ENCODE peak calls at places on chromosomes 7 and 10, in four cellular contexts. N is CD14-positive monocyte, V is OCI-LY7, F is Calu3. Q is an unnamed sample.

GRCh38 chr7:7536396-7537019 is 835 bp upstream of the COL28A1 start:
- DNase-seq in F (no peak), N (no peak), V (no peak), Q (no peak)

GRCh38 chr10:35855155-35855947 is 213.3 kb upstream of the FZD8 start:
- DNase-seq in V (no peak), F (no peak), N (no peak), Q (no peak)

GRCh38 chr7:135317676-135318326 is 84.2 kb downstream of the STRA8 start:
- DNase-seq in F (no peak), V (no peak), N (no peak), Q (no peak)

GRCh38 chr7:1529383-1530116 is 952 bp upstream of the MAFK start:
- DNase-seq in F (no peak), V (peak), N (no peak), Q (no peak)

GRCh38 chr10:110430369-110431273 is 67.1 kb upstream of the DUSP5 start:
- DNase-seq in N (peak), F (no peak), V (no peak), Q (no peak)

GRCh38 chr7:13016633-13017324 is 329.3 kb downstream of the ARL4A start:
- DNase-seq in V (no peak), N (no peak), F (no peak), Q (no peak)

GRCh38 chr10:74439213-74439612 is 288.2 kb downstream of the ADK start:
- DNase-seq in F (no peak), N (no peak), V (no peak), Q (no peak)

GRCh38 chr10:6418167-6418566 is 161.9 kb downstream of the PRKCQ start:
- DNase-seq in V (no peak), F (no peak), N (no peak), Q (no peak)

GRCh38 chr7:4552985-4553384 is 129.1 kb upstream of the FOXK1 start:
- DNase-seq in N (no peak), V (no peak), F (no peak), Q (no peak)

GRCh38 chr10:124366825-124367224 is 51.9 kb downstream of the OAT start:
- DNase-seq in N (no peak), F (no peak), V (no peak), Q (no peak)

GRCh38 chr7:106393564-106393963 is 108.8 kb upstream of the NAMPT start:
- DNase-seq in N (no peak), V (no peak), F (no peak), Q (no peak)

GRCh38 chr7:44434201-44434600 is 56.3 kb downstream of the NUDCD3 start:
- DNase-seq in V (no peak), N (no peak), F (no peak), Q (no peak)

GRCh38 chr7:44430054-44430453 is 60.4 kb downstream of the NUDCD3 start:
- DNase-seq in N (no peak), V (no peak), F (no peak), Q (no peak)

GRCh38 chr7:44433255-44434022 is 57.0 kb downstream of the NUDCD3 start:
- DNase-seq in F (no peak), N (no peak), V (no peak), Q (no peak)

GRCh38 chr7:44432381-44432977 is 58.0 kb downstream of the NUDCD3 start:
- DNase-seq in V (peak), F (no peak), N (no peak), Q (no peak)

GRCh38 chr7:44431091-44431608 is 59.3 kb downstream of the NUDCD3 start:
- DNase-seq in N (no peak), F (no peak), V (peak), Q (no peak)
- TF ChIP-seq CTCF in N (no peak), F (no peak), V (peak), Q (no peak)

GRCh38 chr7:76318488-76319353 is 16.2 kb downstream of the HSPB1 start:
- DNase-seq in N (peak), V (peak), F (peak), Q (peak)
- TF ChIP-seq CTCF in N (no peak), V (peak), F (no peak), Q (peak)

DNA sequence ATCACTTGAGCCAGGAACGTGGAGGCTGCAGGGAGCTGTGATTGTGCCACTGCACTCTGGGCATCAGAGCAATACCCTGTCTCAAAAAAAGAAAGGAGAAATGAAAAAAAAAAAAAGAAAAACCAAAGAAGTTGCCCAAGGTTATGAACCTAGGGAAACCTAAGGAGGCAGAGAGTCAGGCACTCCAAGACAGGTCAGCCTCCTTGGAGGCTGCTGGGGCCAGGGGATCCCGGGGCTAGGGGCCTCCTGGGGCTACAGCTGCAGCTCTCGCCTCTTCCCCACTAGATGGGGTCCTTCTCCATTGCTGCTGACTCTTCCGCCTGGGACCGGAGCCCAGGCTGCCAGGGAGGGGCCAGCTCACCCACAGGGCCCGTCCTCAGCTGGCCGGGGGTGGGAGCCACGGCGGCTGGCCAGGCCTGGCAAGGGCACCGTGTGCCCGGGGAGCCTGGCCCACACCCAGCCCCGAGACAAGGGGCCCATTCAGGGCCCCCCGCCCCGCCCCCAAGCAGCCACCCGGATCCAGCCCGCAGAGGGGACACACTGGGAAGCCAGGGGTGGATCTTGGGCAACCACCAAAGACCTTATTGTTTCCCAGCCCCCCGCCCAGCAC is 1.7 kb upstream of the SPACDR start:
- DNase-seq in N (no peak), F (peak), V (peak), Q (no peak)
- TF ChIP-seq CTCF in N (peak), F (peak), V (peak), Q (no peak)

DNA sequence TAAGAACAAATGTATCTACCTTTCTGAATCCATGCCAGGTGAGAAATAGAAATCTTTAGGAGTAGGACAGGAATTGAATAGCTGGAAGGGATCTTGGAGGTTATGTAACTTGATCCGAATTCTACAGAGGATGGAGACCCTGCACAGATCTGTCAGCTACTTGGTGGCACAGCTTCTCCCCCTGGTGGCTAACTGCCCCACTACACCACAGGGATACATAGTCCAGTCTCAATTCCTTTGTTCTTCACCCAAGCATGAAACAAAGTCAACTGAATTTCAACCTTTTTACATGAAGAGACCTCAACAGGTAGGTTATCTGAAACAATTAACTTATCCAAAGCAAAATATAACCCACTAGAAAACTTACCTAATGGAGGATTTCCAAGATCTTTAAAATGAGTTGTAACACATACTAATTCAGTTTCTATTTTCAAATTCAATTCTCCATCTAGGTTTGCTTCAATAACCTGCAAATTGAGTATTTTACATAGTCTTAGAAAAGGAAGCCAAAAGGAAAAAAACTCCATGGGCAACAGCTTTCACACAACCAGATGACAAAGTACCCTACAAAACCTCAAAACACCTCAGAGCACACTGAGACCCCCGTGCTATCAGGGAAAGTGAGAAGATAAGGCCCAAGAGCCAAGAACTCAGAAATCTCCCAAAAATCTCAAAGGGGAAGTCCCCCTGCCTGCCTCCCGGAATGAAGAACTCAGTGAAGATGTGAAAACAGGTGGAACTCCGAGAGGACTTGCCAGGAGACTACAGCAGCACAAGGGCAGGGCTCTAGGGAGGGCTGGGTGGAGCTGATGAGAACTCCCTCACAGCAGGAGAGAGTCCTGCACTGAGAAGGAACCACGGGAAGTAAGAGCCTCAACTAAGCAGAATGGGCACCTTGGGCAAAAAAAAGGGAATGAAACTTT is 10.3 kb downstream of the HUS1 start:
- DNase-seq in V (peak), N (no peak), F (peak), Q (no peak)
- TF ChIP-seq CTCF in V (peak), N (peak), F (peak), Q (peak)

GRCh38 chr7:130037703-130038102 is 13.5 kb downstream of the ZC3HC1 start:
- DNase-seq in N (no peak), V (peak), F (no peak), Q (no peak)
- TF ChIP-seq CTCF in N (no peak), V (peak), F (no peak), Q (no peak)

GRCh38 chr7:87926581-87927461 is 7.2 kb upstream of the ADAM22 start:
- DNase-seq in N (no peak), F (no peak), V (peak), Q (no peak)
- TF ChIP-seq CTCF in N (no peak), F (no peak), V (peak), Q (no peak)

DNA sequence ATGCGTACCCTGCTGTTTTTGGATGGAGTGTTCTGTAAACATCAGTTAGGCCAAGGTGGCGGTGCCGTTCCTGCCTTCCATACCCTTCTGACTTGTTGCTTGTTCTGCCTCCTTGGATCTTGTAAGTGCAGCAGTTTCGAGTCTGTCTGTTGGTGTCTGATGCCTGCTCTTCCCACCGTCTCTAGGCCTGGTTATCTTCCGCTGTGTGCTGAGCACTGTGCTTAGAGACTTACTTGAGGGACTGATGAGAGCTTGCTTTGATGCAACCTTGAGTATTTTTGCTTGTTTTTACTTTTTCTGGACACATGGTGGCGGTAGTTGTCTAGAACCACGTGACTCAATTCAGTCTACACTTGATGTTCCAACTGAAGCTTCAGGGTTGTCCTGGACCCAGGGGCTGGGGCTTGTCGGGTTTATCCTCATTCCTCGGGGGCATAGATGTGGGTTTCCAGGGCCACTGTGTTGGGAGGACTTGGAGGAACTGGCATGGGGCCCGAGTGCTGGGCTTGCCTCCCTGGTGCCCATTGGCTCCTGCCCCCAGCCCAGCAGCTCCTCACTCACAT is 14.4 kb upstream of the SPRN start:
- DNase-seq in F (no peak), V (peak), N (no peak), Q (peak)
- TF ChIP-seq CTCF in F (no peak), V (peak), N (peak), Q (peak)

GRCh38 chr10:48609441-48609840 is 4.6 kb upstream of the ARHGAP22 start:
- DNase-seq in F (no peak), N (no peak), V (no peak), Q (no peak)
- TF ChIP-seq CTCF in F (no peak), N (no peak), V (no peak), Q (no peak)

DNA sequence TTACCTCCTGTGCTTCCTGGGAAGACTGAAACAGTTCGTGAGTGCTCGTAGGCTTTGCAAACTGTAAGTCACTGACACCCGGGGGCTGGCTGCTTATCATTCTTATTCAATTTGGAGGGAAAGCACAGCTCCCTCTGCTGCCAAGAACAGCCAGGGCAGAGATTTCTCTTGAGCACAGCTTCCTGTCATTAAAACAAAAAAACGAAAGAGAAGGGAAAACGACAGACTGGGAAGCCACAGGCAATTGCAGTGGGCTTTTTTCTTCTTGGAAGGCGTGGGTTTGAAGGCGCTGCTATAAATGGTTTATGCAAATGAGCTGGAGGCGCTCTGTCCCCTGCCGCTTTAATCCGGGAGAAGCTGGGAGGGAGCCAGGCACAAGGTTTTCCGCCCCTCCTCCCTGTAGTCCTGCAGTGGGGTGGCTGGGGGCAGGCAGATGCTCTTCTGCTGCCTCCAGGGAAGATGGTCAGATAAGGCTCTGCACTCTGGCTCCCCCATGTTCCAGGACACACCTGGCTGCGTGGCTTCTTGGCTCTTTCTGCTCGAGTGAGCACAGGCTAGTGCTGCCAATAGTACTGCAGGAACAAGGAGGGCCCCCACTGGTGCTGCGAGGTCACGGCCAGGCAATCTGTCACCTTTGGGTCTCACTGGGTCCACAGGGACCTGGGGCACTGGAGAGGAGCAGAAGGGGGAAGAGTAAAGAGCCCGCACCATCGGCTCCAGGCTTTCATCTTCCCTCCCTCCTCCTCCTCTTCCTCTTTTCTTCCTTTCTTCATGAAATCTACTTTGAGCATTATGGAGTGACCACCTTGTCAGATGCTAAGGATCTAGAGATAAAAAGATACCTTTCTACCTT is 49.5 kb downstream of the NEURL1 start:
- DNase-seq in V (peak), F (no peak), N (no peak), Q (peak)
- TF ChIP-seq CTCF in V (peak), F (no peak), N (peak), Q (peak)